ENCODE peak calls at places on chromosomes 3 and 15, in eight cellular contexts. One of them, this sample, is unnamed.

GRCh38 chr15:36075333-36075732 is 504.1 kb upstream of the CDIN1 start:
- DNase-seq in tibial artery: no peak
- DNase-seq in stomach: no peak
- DNase-seq in activated CD8-positive, alpha-beta T cell treated with anti-CD3 and anti-CD28 coated beads for 36 hours: no peak
- DNase-seq in endothelial cell: no peak
- DNase-seq in glutamatergic neuron: no peak
- DNase-seq in foreskin fibroblast: peak
- DNase-seq in AG04450: peak
- DNase-seq in this sample: no peak

GRCh38 chr3:13112521-13113345 is 39.5 kb upstream of the IQSEC1 start:
- DNase-seq in tibial artery: no peak
- DNase-seq in stomach: no peak
- DNase-seq in activated CD8-positive, alpha-beta T cell treated with anti-CD3 and anti-CD28 coated beads for 36 hours: no peak
- DNase-seq in endothelial cell: no peak
- DNase-seq in glutamatergic neuron: no peak
- DNase-seq in foreskin fibroblast: no peak
- DNase-seq in AG04450: no peak
- DNase-seq in this sample: peak

GRCh38 chr3:160448845-160449659 is 534 bp downstream of the TRIM59 start:
- DNase-seq in tibial artery: no peak
- DNase-seq in stomach: no peak
- DNase-seq in activated CD8-positive, alpha-beta T cell treated with anti-CD3 and anti-CD28 coated beads for 36 hours: peak
- DNase-seq in endothelial cell: no peak
- DNase-seq in glutamatergic neuron: peak
- DNase-seq in foreskin fibroblast: no peak
- DNase-seq in AG04450: no peak
- DNase-seq in this sample: no peak

GRCh38 chr15:36943496-36944361 is 156.6 kb downstream of the MEIS2 start:
- DNase-seq in tibial artery: no peak
- DNase-seq in stomach: no peak
- DNase-seq in activated CD8-positive, alpha-beta T cell treated with anti-CD3 and anti-CD28 coated beads for 36 hours: no peak
- DNase-seq in endothelial cell: no peak
- DNase-seq in glutamatergic neuron: no peak
- DNase-seq in foreskin fibroblast: no peak
- DNase-seq in AG04450: no peak
- DNase-seq in this sample: no peak

GRCh38 chr3:72186485-72186864 is 401.5 kb upstream of the PROK2 start:
- DNase-seq in tibial artery: no peak
- DNase-seq in stomach: no peak
- DNase-seq in activated CD8-positive, alpha-beta T cell treated with anti-CD3 and anti-CD28 coated beads for 36 hours: no peak
- DNase-seq in endothelial cell: no peak
- DNase-seq in glutamatergic neuron: no peak
- DNase-seq in foreskin fibroblast: peak
- DNase-seq in AG04450: no peak
- DNase-seq in this sample: no peak

GRCh38 chr15:63256433-63256884 is 20.9 kb upstream of the APH1B start:
- DNase-seq in tibial artery: no peak
- DNase-seq in stomach: no peak
- DNase-seq in activated CD8-positive, alpha-beta T cell treated with anti-CD3 and anti-CD28 coated beads for 36 hours: no peak
- DNase-seq in endothelial cell: no peak
- DNase-seq in glutamatergic neuron: no peak
- DNase-seq in foreskin fibroblast: peak
- DNase-seq in AG04450: no peak
- DNase-seq in this sample: no peak

GRCh38 chr3:42839616-42840015 is 30.4 kb downstream of the ACKR2 start:
- DNase-seq in tibial artery: peak
- DNase-seq in stomach: peak
- DNase-seq in activated CD8-positive, alpha-beta T cell treated with anti-CD3 and anti-CD28 coated beads for 36 hours: peak
- DNase-seq in endothelial cell: peak
- DNase-seq in glutamatergic neuron: peak
- DNase-seq in foreskin fibroblast: peak
- DNase-seq in AG04450: peak
- DNase-seq in this sample: no peak

GRCh38 chr3:46921871-46922271 is 44.4 kb downstream of the PTH1R start:
- DNase-seq in tibial artery: peak
- DNase-seq in stomach: no peak
- DNase-seq in activated CD8-positive, alpha-beta T cell treated with anti-CD3 and anti-CD28 coated beads for 36 hours: no peak
- DNase-seq in endothelial cell: no peak
- DNase-seq in glutamatergic neuron: no peak
- DNase-seq in foreskin fibroblast: no peak
- DNase-seq in AG04450: no peak
- DNase-seq in this sample: peak

GRCh38 chr3:42351221-42351620 is 59.2 kb downstream of the LYZL4 start:
- DNase-seq in tibial artery: no peak
- DNase-seq in stomach: no peak
- DNase-seq in activated CD8-positive, alpha-beta T cell treated with anti-CD3 and anti-CD28 coated beads for 36 hours: no peak
- DNase-seq in endothelial cell: no peak
- DNase-seq in glutamatergic neuron: no peak
- DNase-seq in foreskin fibroblast: peak
- DNase-seq in AG04450: no peak
- DNase-seq in this sample: no peak

GRCh38 chr3:169453256-169454059 is 210.1 kb downstream of the MECOM start:
- DNase-seq in tibial artery: no peak
- DNase-seq in stomach: no peak
- DNase-seq in activated CD8-positive, alpha-beta T cell treated with anti-CD3 and anti-CD28 coated beads for 36 hours: no peak
- DNase-seq in endothelial cell: no peak
- DNase-seq in glutamatergic neuron: no peak
- DNase-seq in foreskin fibroblast: no peak
- DNase-seq in AG04450: no peak
- DNase-seq in this sample: no peak

GRCh38 chr3:147419062-147419701 is 10.0 kb downstream of the ZIC1 start:
- DNase-seq in tibial artery: no peak
- DNase-seq in stomach: no peak
- DNase-seq in activated CD8-positive, alpha-beta T cell treated with anti-CD3 and anti-CD28 coated beads for 36 hours: no peak
- DNase-seq in endothelial cell: peak
- DNase-seq in glutamatergic neuron: peak
- DNase-seq in foreskin fibroblast: peak
- DNase-seq in AG04450: peak
- DNase-seq in this sample: peak

GRCh38 chr3:82202254-82202653 is 440.8 kb upstream of the GBE1 start:
- DNase-seq in tibial artery: no peak
- DNase-seq in stomach: no peak
- DNase-seq in activated CD8-positive, alpha-beta T cell treated with anti-CD3 and anti-CD28 coated beads for 36 hours: no peak
- DNase-seq in endothelial cell: no peak
- DNase-seq in glutamatergic neuron: no peak
- DNase-seq in foreskin fibroblast: no peak
- DNase-seq in AG04450: no peak
- DNase-seq in this sample: no peak

GRCh38 chr3:95228416-95228815 is 1165.6 kb downstream of the NSUN3 start:
- DNase-seq in tibial artery: no peak
- DNase-seq in stomach: no peak
- DNase-seq in activated CD8-positive, alpha-beta T cell treated with anti-CD3 and anti-CD28 coated beads for 36 hours: no peak
- DNase-seq in endothelial cell: no peak
- DNase-seq in glutamatergic neuron: no peak
- DNase-seq in foreskin fibroblast: no peak
- DNase-seq in AG04450: no peak
- DNase-seq in this sample: no peak

GRCh38 chr15:92095691-92096090 is 242.2 kb downstream of the SLCO3A1 start:
- DNase-seq in tibial artery: no peak
- DNase-seq in stomach: no peak
- DNase-seq in activated CD8-positive, alpha-beta T cell treated with anti-CD3 and anti-CD28 coated beads for 36 hours: peak
- DNase-seq in endothelial cell: no peak
- DNase-seq in glutamatergic neuron: no peak
- DNase-seq in foreskin fibroblast: no peak
- DNase-seq in AG04450: no peak
- DNase-seq in this sample: no peak

DNA sequence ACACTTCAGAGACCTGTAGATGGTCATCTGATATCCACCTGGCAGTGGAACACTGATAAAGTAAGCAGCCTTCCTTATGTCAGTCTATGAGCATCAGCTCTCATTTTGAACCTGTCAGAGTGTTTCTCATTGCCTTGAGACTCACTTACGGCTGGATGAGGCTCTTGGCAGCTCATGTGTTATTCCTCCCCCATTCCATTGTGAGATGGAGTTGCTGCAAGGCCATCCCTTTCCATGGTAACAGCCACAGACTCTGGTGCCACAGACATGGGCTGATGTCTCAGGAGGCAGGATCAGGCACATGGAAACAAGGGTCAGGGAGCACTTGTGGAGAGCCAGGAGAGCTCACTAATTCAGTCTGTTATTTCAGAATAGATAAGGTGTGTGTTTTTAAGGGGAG is 11.9 kb downstream of the KCNAB1 start:
- DNase-seq in tibial artery: no peak
- DNase-seq in stomach: no peak
- DNase-seq in activated CD8-positive, alpha-beta T cell treated with anti-CD3 and anti-CD28 coated beads for 36 hours: no peak
- DNase-seq in endothelial cell: no peak
- DNase-seq in glutamatergic neuron: no peak
- DNase-seq in foreskin fibroblast: no peak
- DNase-seq in AG04450: no peak
- DNase-seq in this sample: no peak
- TF ChIP-seq CTCF in tibial artery: no peak
- TF ChIP-seq CTCF in stomach: no peak
- TF ChIP-seq CTCF in activated CD8-positive, alpha-beta T cell treated with anti-CD3 and anti-CD28 coated beads for 36 hours: no peak
- TF ChIP-seq CTCF in endothelial cell: no peak
- TF ChIP-seq CTCF in glutamatergic neuron: no peak
- TF ChIP-seq CTCF in foreskin fibroblast: no peak
- TF ChIP-seq CTCF in AG04450: no peak
- TF ChIP-seq CTCF in this sample: no peak

DNA sequence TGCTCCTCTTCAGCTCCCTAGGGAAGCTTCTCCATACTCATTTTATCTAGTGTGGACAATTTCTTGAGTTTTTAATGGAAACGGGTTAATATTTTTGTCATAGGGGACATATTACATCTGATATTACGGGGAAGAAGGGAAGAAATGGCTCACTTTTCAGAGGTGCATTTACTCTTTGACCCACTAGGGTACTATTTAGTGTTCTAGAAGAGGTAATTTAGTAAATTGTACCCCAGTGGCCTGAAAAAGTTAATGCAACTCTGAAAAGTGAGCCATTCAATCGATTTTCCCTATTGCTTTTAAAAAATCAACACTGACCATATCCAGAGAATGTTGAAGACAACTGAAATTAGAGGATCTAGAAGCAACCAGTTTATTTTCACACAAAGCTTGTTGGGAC is 71.2 kb downstream of the MAP2K5 start:
- DNase-seq in tibial artery: no peak
- DNase-seq in stomach: no peak
- DNase-seq in activated CD8-positive, alpha-beta T cell treated with anti-CD3 and anti-CD28 coated beads for 36 hours: no peak
- DNase-seq in endothelial cell: no peak
- DNase-seq in glutamatergic neuron: no peak
- DNase-seq in foreskin fibroblast: no peak
- DNase-seq in AG04450: no peak
- DNase-seq in this sample: no peak
- TF ChIP-seq CTCF in tibial artery: no peak
- TF ChIP-seq CTCF in stomach: no peak
- TF ChIP-seq CTCF in activated CD8-positive, alpha-beta T cell treated with anti-CD3 and anti-CD28 coated beads for 36 hours: peak
- TF ChIP-seq CTCF in endothelial cell: peak
- TF ChIP-seq CTCF in glutamatergic neuron: peak
- TF ChIP-seq CTCF in foreskin fibroblast: no peak
- TF ChIP-seq CTCF in AG04450: peak
- TF ChIP-seq CTCF in this sample: no peak

GRCh38 chr3:31978553-31978952 is 2.5 kb downstream of the OSBPL10 start:
- DNase-seq in tibial artery: no peak
- DNase-seq in stomach: no peak
- DNase-seq in activated CD8-positive, alpha-beta T cell treated with anti-CD3 and anti-CD28 coated beads for 36 hours: no peak
- DNase-seq in endothelial cell: no peak
- DNase-seq in glutamatergic neuron: no peak
- DNase-seq in foreskin fibroblast: no peak
- DNase-seq in AG04450: no peak
- DNase-seq in this sample: no peak

GRCh38 chr3:31981206-31982181 is at the start of the genes OSBPL10 and ZNF860:
- DNase-seq in tibial artery: peak
- DNase-seq in stomach: peak
- DNase-seq in activated CD8-positive, alpha-beta T cell treated with anti-CD3 and anti-CD28 coated beads for 36 hours: peak
- DNase-seq in endothelial cell: peak
- DNase-seq in glutamatergic neuron: peak
- DNase-seq in foreskin fibroblast: peak
- DNase-seq in AG04450: peak
- DNase-seq in this sample: peak

GRCh38 chr3:31979006-31979697 is 1.9 kb downstream of the OSBPL10 start:
- DNase-seq in tibial artery: no peak
- DNase-seq in stomach: no peak
- DNase-seq in activated CD8-positive, alpha-beta T cell treated with anti-CD3 and anti-CD28 coated beads for 36 hours: no peak
- DNase-seq in endothelial cell: no peak
- DNase-seq in glutamatergic neuron: no peak
- DNase-seq in foreskin fibroblast: no peak
- DNase-seq in AG04450: no peak
- DNase-seq in this sample: no peak

GRCh38 chr3:31977736-31978135 is 3.3 kb downstream of the OSBPL10 start:
- DNase-seq in tibial artery: no peak
- DNase-seq in stomach: no peak
- DNase-seq in activated CD8-positive, alpha-beta T cell treated with anti-CD3 and anti-CD28 coated beads for 36 hours: no peak
- DNase-seq in endothelial cell: no peak
- DNase-seq in glutamatergic neuron: no peak
- DNase-seq in foreskin fibroblast: no peak
- DNase-seq in AG04450: no peak
- DNase-seq in this sample: no peak

DNA sequence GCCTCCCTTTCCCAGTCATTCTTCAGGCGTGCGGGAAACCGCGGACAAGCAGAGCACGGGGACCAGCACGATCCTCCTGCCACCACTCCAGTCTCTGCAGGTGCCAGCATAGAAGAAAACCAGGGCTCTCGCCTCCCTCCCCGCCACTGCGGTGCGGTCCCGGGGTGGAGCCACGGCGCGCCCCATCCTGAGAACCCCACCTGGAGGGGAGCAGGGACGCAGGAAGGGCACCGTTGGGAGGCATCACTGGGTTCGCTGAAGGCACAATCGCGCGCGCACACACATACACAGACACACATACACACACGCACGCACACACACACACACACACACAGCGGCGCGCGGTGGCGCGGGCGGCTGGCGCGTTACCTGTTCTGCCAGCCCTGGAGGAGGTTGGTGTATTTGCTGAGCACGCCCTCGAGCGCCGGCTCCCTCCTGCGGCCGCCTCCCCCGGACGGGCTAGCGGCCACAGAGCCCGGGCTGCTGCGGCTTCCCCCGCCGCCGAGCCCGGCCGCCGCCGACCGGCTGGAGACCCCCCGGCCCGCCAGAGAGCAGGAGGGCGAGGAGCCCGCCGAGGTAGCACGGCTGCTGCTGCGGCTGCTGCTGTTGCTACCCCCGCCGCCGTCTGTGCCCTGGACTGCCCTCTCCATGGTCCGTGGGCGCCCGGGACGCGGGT is 394 bp downstream of the OSBPL10 start:
- DNase-seq in tibial artery: peak
- DNase-seq in stomach: peak
- DNase-seq in activated CD8-positive, alpha-beta T cell treated with anti-CD3 and anti-CD28 coated beads for 36 hours: peak
- DNase-seq in endothelial cell: peak
- DNase-seq in glutamatergic neuron: peak
- DNase-seq in foreskin fibroblast: peak
- DNase-seq in AG04450: no peak
- DNase-seq in this sample: no peak
- TF ChIP-seq CTCF in tibial artery: no peak
- TF ChIP-seq CTCF in stomach: no peak
- TF ChIP-seq CTCF in activated CD8-positive, alpha-beta T cell treated with anti-CD3 and anti-CD28 coated beads for 36 hours: no peak
- TF ChIP-seq CTCF in endothelial cell: no peak
- TF ChIP-seq CTCF in glutamatergic neuron: no peak
- TF ChIP-seq CTCF in foreskin fibroblast: no peak
- TF ChIP-seq CTCF in AG04450: no peak
- TF ChIP-seq CTCF in this sample: peak

DNA sequence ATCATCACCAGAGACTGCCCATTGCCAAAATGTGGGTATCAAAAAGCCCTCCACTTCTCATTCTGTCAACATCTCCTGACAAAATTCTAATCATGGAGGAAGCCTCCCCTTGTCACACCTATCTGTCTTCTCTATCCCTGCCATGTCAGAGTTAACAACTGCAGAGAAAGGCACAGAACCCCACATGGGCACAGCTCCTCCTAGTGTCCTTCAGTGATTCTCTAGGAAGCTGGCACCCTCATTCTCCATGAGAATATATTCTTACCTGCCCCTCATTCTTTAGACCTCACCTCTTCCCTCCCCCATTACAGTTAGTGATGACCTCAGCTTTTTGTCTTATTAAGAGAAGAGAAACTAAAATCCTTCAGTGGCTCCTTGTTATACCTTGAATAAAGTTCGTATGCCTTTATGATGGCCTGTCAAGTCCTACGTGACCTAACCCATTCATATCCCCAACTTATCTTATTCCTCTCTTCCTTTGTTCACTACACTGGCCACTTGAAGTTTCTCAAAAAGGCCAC is 44.6 kb downstream of the NME9 start:
- DNase-seq in tibial artery: no peak
- DNase-seq in stomach: no peak
- DNase-seq in activated CD8-positive, alpha-beta T cell treated with anti-CD3 and anti-CD28 coated beads for 36 hours: no peak
- DNase-seq in endothelial cell: no peak
- DNase-seq in glutamatergic neuron: no peak
- DNase-seq in foreskin fibroblast: no peak
- DNase-seq in AG04450: no peak
- DNase-seq in this sample: no peak
- TF ChIP-seq CTCF in tibial artery: no peak
- TF ChIP-seq CTCF in stomach: no peak
- TF ChIP-seq CTCF in activated CD8-positive, alpha-beta T cell treated with anti-CD3 and anti-CD28 coated beads for 36 hours: no peak
- TF ChIP-seq CTCF in endothelial cell: no peak
- TF ChIP-seq CTCF in glutamatergic neuron: no peak
- TF ChIP-seq CTCF in foreskin fibroblast: peak
- TF ChIP-seq CTCF in AG04450: peak
- TF ChIP-seq CTCF in this sample: peak